ENCODE peak calls at places on chromosomes 2 and 18, in four cellular contexts. M, Y, U and W are unnamed samples.
A peak's percentile ranks its signal among the peaks of the same experiment; 100 is the strongest.

GRCh38 chr2:47065771-47066380 is 89.2 kb downstream of the STPG4 start:
- DNase-seq in Y (no peak), M (no peak), U (peak; percentile 34), W (no peak)

GRCh38 chr2:28063492-28063962 is 173.0 kb downstream of the BABAM2 start:
- DNase-seq in Y (no peak), U (no peak), M (no peak), W (no peak)

GRCh38 chr2:46695283-46695682 is 215.9 kb downstream of the TMEM247 start:
- DNase-seq in U (no peak), M (no peak), Y (peak; percentile 55), W (peak; percentile 57)

GRCh38 chr2:72147303-72147970 is at the start of gene CYP26B1:
- DNase-seq in U (peak; percentile 65), M (no peak), Y (no peak), W (no peak)

GRCh38 chr2:230671117-230671516 is 41.5 kb upstream of the CAB39 start:
- DNase-seq in M (no peak), Y (no peak), U (no peak), W (no peak)

GRCh38 chr2:58428286-58428552 is 187.1 kb upstream of the FANCL start:
- DNase-seq in Y (no peak), M (peak; percentile 26), U (peak; percentile 87), W (no peak)

GRCh38 chr2:241190291-241190981 is 2.0 kb downstream of the ANO7 start:
- DNase-seq in M (peak; percentile 26), U (no peak), Y (no peak), W (no peak)

GRCh38 chr2:203549406-203549805 is 14.3 kb upstream of the RAPH1 start:
- DNase-seq in M (no peak), U (no peak), Y (no peak), W (no peak)

GRCh38 chr2:184879671-184880070 is 281.3 kb downstream of the ZNF804A start:
- DNase-seq in M (no peak), Y (no peak), U (no peak), W (no peak)

GRCh38 chr2:195304310-195304709 is 352.7 kb upstream of the SLC39A10 start:
- DNase-seq in U (peak; percentile 76), M (peak; percentile 49), Y (no peak), W (no peak)

GRCh38 chr2:234708717-234709116 is 211.8 kb upstream of the ARL4C start:
- DNase-seq in M (no peak), Y (no peak), U (no peak), W (no peak)

GRCh38 chr2:12502759-12503158 is 214.0 kb upstream of the TRIB2 start:
- DNase-seq in U (no peak), Y (no peak), M (no peak), W (no peak)

GRCh38 chr2:111226797-111227700 is 106.3 kb downstream of the BCL2L11 start:
- DNase-seq in Y (no peak), U (no peak), M (no peak), W (no peak)

GRCh38 chr2:49113046-49113445 is 41.3 kb downstream of the FSHR start:
- DNase-seq in M (no peak), U (no peak), Y (no peak), W (no peak)

GRCh38 chr2:13822365-13822764 is 810.2 kb upstream of the LRATD1 start:
- DNase-seq in M (no peak), U (peak; percentile 88), Y (no peak), W (no peak)

GRCh38 chr18:59484796-59485328 is 125.8 kb upstream of the LMAN1 start:
- DNase-seq in U (no peak), Y (no peak), M (no peak), W (no peak)

GRCh38 chr18:79133724-79134123 is 64.5 kb downstream of the ATP9B start:
- DNase-seq in U (no peak), M (no peak), Y (no peak), W (no peak)

GRCh38 chr2:195406886-195407603 is 250.0 kb upstream of the SLC39A10 start:
- DNase-seq in Y (no peak), U (peak; percentile 13), M (no peak), W (no peak)

GRCh38 chr18:9366126-9366714 is 31.6 kb downstream of the TWSG1 start:
- DNase-seq in U (peak; percentile 91), Y (peak; percentile 3), M (peak; percentile 35), W (peak; percentile 22)

GRCh38 chr2:30371772-30372373 is 75.2 kb upstream of the LCLAT1 start:
- DNase-seq in Y (no peak), U (no peak), M (no peak), W (no peak)

GRCh38 chr2:220302756-220303155 is 675.3 kb downstream of the SLC4A3 start:
- DNase-seq in U (no peak), Y (no peak), M (no peak), W (no peak)

GRCh38 chr2:158663796-158664195 is 131.3 kb upstream of the DAPL1 start:
- DNase-seq in M (no peak), U (no peak), Y (no peak), W (no peak)

GRCh38 chr2:50448556-50448955 is 583.4 kb downstream of the NRXN1 start:
- DNase-seq in M (no peak), U (no peak), Y (no peak), W (no peak)

GRCh38 chr2:149743842-149744468 is 156.4 kb upstream of the MMADHC start:
- DNase-seq in M (peak; percentile 57), U (no peak), Y (no peak), W (peak; percentile 41)

GRCh38 chr2:164841719-164842623 is at the start of gene COBLL1:
- DNase-seq in Y (peak; percentile 29), U (peak; percentile 95), M (peak; percentile 77), W (peak; percentile 58)

GRCh38 chr18:10851824-10852225 is 297.5 kb downstream of the PIEZO2 start:
- DNase-seq in M (peak; percentile 31), U (peak; percentile 78), Y (no peak), W (no peak)

GRCh38 chr18:48095726-48096125 is 165.3 kb upstream of the SMAD2 start:
- DNase-seq in U (no peak), Y (no peak), M (no peak), W (no peak)

GRCh38 chr2:69464575-69464974 is 27.3 kb upstream of the NFU1 start:
- DNase-seq in U (no peak), Y (no peak), M (peak; percentile 44), W (peak; percentile 98)

GRCh38 chr2:195490304-195490703 is 166.7 kb upstream of the SLC39A10 start:
- DNase-seq in Y (no peak), M (no peak), U (no peak), W (no peak)

GRCh38 chr2:26894136-26894535 is 46.2 kb downstream of the DPYSL5 start:
- DNase-seq in U (no peak), M (no peak), Y (no peak), W (no peak)

GRCh38 chr2:64646007-64646880 is 7.5 kb downstream of the SERTAD2 start:
- DNase-seq in U (peak; percentile 87), M (peak; percentile 83), Y (peak; percentile 69), W (no peak)

GRCh38 chr2:191488135-191488534 is 189.8 kb upstream of the NABP1 start:
- DNase-seq in U (no peak), Y (no peak), M (peak; percentile 51), W (peak; percentile 63)

DNA sequence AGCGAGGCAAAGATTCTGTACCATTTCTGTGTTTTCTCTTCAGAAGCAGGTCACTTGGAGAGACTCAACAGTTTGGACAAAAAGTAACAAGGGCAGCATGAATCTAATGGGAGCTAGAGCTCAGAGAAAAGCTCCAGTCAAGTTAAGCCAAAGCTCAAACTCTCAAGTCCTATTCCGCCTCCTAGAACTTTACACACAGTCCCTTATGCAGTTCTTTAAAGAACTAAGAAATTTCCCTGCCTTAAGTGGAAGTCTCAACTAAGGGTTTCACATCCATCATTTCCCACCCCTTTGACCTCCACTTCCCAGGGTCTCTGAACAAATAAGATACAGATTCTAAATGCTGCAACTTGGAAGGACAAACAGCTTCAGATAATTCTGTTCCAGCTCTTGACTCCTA is 121.3 kb upstream of the RNU4ATAC start:
- DNase-seq in Y (no peak), U (no peak), M (no peak), W (no peak)
- H3K27ac ChIP-seq in Y (no peak overlapping the region), U (peak overlapping the region; percentile 12), M (no peak overlapping the region), W (no peak overlapping the region)

GRCh38 chr2:225891013-225891412 is 491.5 kb downstream of the NYAP2 start:
- DNase-seq in U (no peak), M (no peak), Y (no peak), W (no peak)

GRCh38 chr2:225889452-225889851 is 489.9 kb downstream of the NYAP2 start:
- DNase-seq in M (peak; percentile 74), Y (no peak), U (peak; percentile 70), W (no peak)

GRCh38 chr2:225895126-225895525 is 495.6 kb downstream of the NYAP2 start:
- DNase-seq in M (peak; percentile 17), U (no peak), Y (no peak), W (no peak)

GRCh38 chr2:225893151-225893550 is 493.6 kb downstream of the NYAP2 start:
- DNase-seq in Y (no peak), M (no peak), U (no peak), W (no peak)

GRCh38 chr2:225894240-225894980 is 494.9 kb downstream of the NYAP2 start:
- DNase-seq in Y (no peak), U (no peak), M (peak; percentile 62), W (no peak)
- H3K27ac ChIP-seq in Y (no peak overlapping the region), U (no peak overlapping the region), M (peak overlapping the region; percentile 83), W (peak overlapping the region; percentile 47)

DNA sequence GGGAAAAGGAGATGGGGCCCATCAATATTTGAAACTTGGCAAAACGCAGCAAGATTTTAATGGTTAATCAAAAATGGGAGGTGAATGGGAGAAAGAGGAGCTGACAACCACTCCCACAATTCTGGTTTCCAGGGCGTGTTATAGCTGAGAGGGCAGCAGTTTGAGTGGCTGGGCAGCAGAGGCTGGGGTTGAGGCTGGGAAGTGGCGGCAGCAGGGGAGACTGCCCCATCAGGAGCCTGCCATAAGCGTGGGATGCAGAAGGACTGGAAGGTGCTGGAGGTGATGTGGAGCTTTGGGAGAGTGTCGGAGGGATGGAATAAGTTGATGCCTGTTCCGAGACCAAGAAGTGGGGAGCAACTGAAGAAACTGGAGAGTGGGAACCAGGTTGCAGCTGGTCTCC is 48.9 kb upstream of the SH3RF3 start:
- DNase-seq in Y (no peak), U (no peak), M (no peak), W (no peak)
- H3K27ac ChIP-seq in Y (no peak overlapping the region), U (no peak overlapping the region), M (no peak overlapping the region), W (no peak overlapping the region)

GRCh38 chr2:217070611-217071010 is 210.7 kb upstream of the TNP1 start:
- DNase-seq in U (no peak), Y (no peak), M (no peak), W (no peak)

GRCh38 chr2:217070043-217070430 is 210.2 kb upstream of the TNP1 start:
- DNase-seq in M (no peak), Y (no peak), U (no peak), W (no peak)

GRCh38 chr2:217067787-217068186 is 207.9 kb upstream of the TNP1 start:
- DNase-seq in Y (no peak), U (no peak), M (no peak), W (no peak)

GRCh38 chr2:217069263-217070042 is 209.6 kb upstream of the TNP1 start:
- DNase-seq in U (no peak), Y (no peak), M (no peak), W (no peak)

DNA sequence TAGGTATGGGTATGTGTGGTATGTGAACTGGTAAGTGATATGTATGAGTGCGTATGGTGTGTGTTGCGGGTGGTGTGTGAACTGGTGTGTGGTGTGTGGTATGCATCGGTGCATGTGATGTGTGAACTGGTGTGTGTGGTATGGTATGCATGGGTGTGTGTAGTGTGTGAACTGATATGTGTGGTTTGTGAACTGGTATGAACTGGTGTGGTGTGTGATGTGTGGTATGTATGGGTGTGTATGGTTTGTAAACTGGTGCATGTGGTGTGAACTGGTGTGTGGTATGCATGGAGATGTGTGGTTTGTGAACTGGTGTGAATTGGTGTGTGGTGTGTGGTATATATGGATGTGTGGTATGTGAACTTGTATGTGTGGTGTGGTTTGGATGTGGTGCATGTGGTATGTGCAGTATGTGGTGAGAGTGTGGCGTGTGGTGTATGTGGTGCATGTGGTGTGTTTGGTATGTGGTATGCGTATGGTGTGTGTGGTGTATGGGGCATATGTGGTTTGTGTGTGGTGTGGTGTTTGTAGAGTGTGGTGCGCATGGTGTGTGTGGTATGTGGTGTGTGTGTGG is 208.9 kb upstream of the TNP1 start:
- DNase-seq in Y (no peak), M (no peak), U (no peak), W (no peak)
- H3K27ac ChIP-seq in Y (no peak overlapping the region), M (no peak overlapping the region), U (no peak overlapping the region), W (no peak overlapping the region)